ENCODE peak calls at places on chromosomes 3 and 15, in four cellular contexts. One of them, this sample, is unnamed.

GRCh38 chr3:127143172-127143571 is 49.8 kb upstream of the PRR23E start:
- DNase-seq in activated gamma-delta T cell: no peak
- DNase-seq in HCT116: no peak
- DNase-seq in stimulated activated CD4-positive, alpha-beta T cell treated with anti-CD3 and anti-CD28 coated beads, Interleukin-4, amount 100 ng/mL, for 24 hours: no peak
- DNase-seq in this sample: no peak

GRCh38 chr3:44513513-44513912 is 36.0 kb upstream of the ZNF445 start:
- DNase-seq in HCT116: no peak
- DNase-seq in stimulated activated CD4-positive, alpha-beta T cell treated with anti-CD3 and anti-CD28 coated beads, Interleukin-4, amount 100 ng/mL, for 24 hours: no peak
- DNase-seq in activated gamma-delta T cell: no peak
- DNase-seq in this sample: no peak

GRCh38 chr3:52053307-52054304 is 2.8 kb downstream of the DUSP7 start:
- DNase-seq in stimulated activated CD4-positive, alpha-beta T cell treated with anti-CD3 and anti-CD28 coated beads, Interleukin-4, amount 100 ng/mL, for 24 hours: peak; percentile 49
- DNase-seq in HCT116: no peak
- DNase-seq in activated gamma-delta T cell: no peak
- DNase-seq in this sample: no peak

GRCh38 chr15:45431502-45431901 is 53.2 kb upstream of the GATM start:
- DNase-seq in HCT116: no peak
- DNase-seq in activated gamma-delta T cell: no peak
- DNase-seq in stimulated activated CD4-positive, alpha-beta T cell treated with anti-CD3 and anti-CD28 coated beads, Interleukin-4, amount 100 ng/mL, for 24 hours: no peak
- DNase-seq in this sample: no peak

GRCh38 chr3:117454928-117455327 is 745.3 kb downstream of the TUSC7 start:
- DNase-seq in activated gamma-delta T cell: no peak
- DNase-seq in HCT116: no peak
- DNase-seq in stimulated activated CD4-positive, alpha-beta T cell treated with anti-CD3 and anti-CD28 coated beads, Interleukin-4, amount 100 ng/mL, for 24 hours: no peak
- DNase-seq in this sample: no peak

GRCh38 chr3:172965256-172965655 is 175.8 kb downstream of the SPATA16 start:
- DNase-seq in stimulated activated CD4-positive, alpha-beta T cell treated with anti-CD3 and anti-CD28 coated beads, Interleukin-4, amount 100 ng/mL, for 24 hours: no peak
- DNase-seq in activated gamma-delta T cell: no peak
- DNase-seq in HCT116: no peak
- DNase-seq in this sample: no peak

GRCh38 chr3:117752984-117753717 is 1043.6 kb downstream of the TUSC7 start:
- DNase-seq in HCT116: no peak
- DNase-seq in activated gamma-delta T cell: no peak
- DNase-seq in stimulated activated CD4-positive, alpha-beta T cell treated with anti-CD3 and anti-CD28 coated beads, Interleukin-4, amount 100 ng/mL, for 24 hours: no peak
- DNase-seq in this sample: no peak

GRCh38 chr15:36905908-36906307 is 194.4 kb downstream of the MEIS2 start:
- DNase-seq in stimulated activated CD4-positive, alpha-beta T cell treated with anti-CD3 and anti-CD28 coated beads, Interleukin-4, amount 100 ng/mL, for 24 hours: no peak
- DNase-seq in HCT116: no peak
- DNase-seq in activated gamma-delta T cell: no peak
- DNase-seq in this sample: no peak

GRCh38 chr3:48398701-48399386 is 26.8 kb downstream of the FBXW12 start:
- DNase-seq in HCT116: no peak
- DNase-seq in stimulated activated CD4-positive, alpha-beta T cell treated with anti-CD3 and anti-CD28 coated beads, Interleukin-4, amount 100 ng/mL, for 24 hours: no peak
- DNase-seq in activated gamma-delta T cell: no peak
- DNase-seq in this sample: no peak

This sample was measured in NCI-H774.